ENCODE peak calls at places on chromosomes 13 and 19, in eight cellular contexts. D is activated naive CD4-positive, alpha-beta T cell treated with Interleukin-2 at 50 U/mL for 16 hours; M is H9; O is stimulated activated CD8-positive, alpha-beta memory T cell treated with anti-CD3 and anti-CD28 coated beads, Interleukin-4, amount 100 ng/mL, for 48 hours; X is substantia nigra; P is PC-3; E is uterus; R is GDM1. J is an unnamed sample.

GRCh38 chr13:101390461-101390860 is 25.8 kb downstream of the NALCN start:
- DNase-seq in D (no peak), M (no peak), O (no peak), X (no peak), P (no peak), E (no peak), R (no peak), J (no peak)

GRCh38 chr19:35066691-35067563 is 25.4 kb downstream of the HPN start:
- DNase-seq in D (peak; percentile 90), M (peak; percentile 96), O (peak; percentile 98), X (peak; percentile 80), P (peak; percentile 86), E (peak; percentile 76), R (peak; percentile 54), J (peak; percentile 67)

GRCh38 chr19:9644472-9644871 is 23.4 kb upstream of the ZNF561 start:
- DNase-seq in D (no peak), M (no peak), O (no peak), X (no peak), P (no peak), E (no peak), R (no peak), J (no peak)

GRCh38 chr13:38477676-38478075 is 128.0 kb downstream of the UFM1 start:
- DNase-seq in D (no peak), M (no peak), O (no peak), X (no peak), P (no peak), E (no peak), R (no peak), J (no peak)

GRCh38 chr13:68190826-68191225 is 960.7 kb upstream of the PCDH9 start:
- DNase-seq in D (no peak), M (no peak), O (no peak), X (no peak), P (peak; percentile 78), E (no peak), R (no peak), J (peak; percentile 54)

GRCh38 chr19:46720516-46721239 is 3.8 kb upstream of the PRKD2 start:
- DNase-seq in D (no peak), M (no peak), O (no peak), X (no peak), P (no peak), E (no peak), R (no peak), J (no peak)

GRCh38 chr13:30580852-30581502 is 36.7 kb upstream of the USPL1 start:
- DNase-seq in D (no peak), M (no peak), O (no peak), X (no peak), P (peak; percentile 67), E (no peak), R (no peak), J (no peak)

GRCh38 chr19:2176336-2176994 is 12.7 kb downstream of the DOT1L start:
- DNase-seq in D (no peak), M (peak; percentile 26), O (no peak), X (no peak), P (peak; percentile 70), E (no peak), R (no peak), J (no peak)

GRCh38 chr13:53007872-53008271 is 20.7 kb upstream of the OLFM4 start:
- DNase-seq in D (no peak), M (no peak), O (no peak), X (no peak), P (no peak), E (peak; percentile 20), R (peak; percentile 92), J (no peak)

GRCh38 chr13:41916173-41916954 is 44.5 kb downstream of the VWA8 start:
- DNase-seq in D (no peak), M (no peak), O (no peak), X (no peak), P (peak; percentile 59), E (no peak), R (peak; percentile 34), J (no peak)